ENCODE peak calls at places on chromosome 2, in nine cellular contexts. M, P, E, B, Y, D, O, X and K are unnamed samples.

GRCh38 chr2:40760071-40760666 is 308.3 kb upstream of the SLC8A1 start:
- DNase-seq in M (peak), P (no peak), E (no peak), B (peak), Y (no peak), D (peak), O (peak), X (peak), K (no peak)

GRCh38 chr2:234254783-234255521 is 204.4 kb downstream of the SPP2 start:
- DNase-seq in M (no peak), P (no peak), E (no peak), B (no peak), Y (no peak), D (no peak), O (peak), X (no peak), K (no peak)

GRCh38 chr2:118459425-118459824 is 371.2 kb downstream of the INSIG2 start:
- DNase-seq in M (no peak), P (no peak), E (no peak), B (no peak), Y (no peak), D (no peak), O (peak), X (no peak), K (no peak)

GRCh38 chr2:180520206-180520605 is 460.2 kb upstream of the UBE2E3 start:
- DNase-seq in M (no peak), P (no peak), E (no peak), B (peak), Y (no peak), D (peak), O (no peak), X (no peak), K (no peak)

GRCh38 chr2:64837925-64838641 is 151.1 kb upstream of the SLC1A4 start:
- DNase-seq in M (peak), P (no peak), E (no peak), B (peak), Y (no peak), D (peak), O (peak), X (no peak), K (no peak)

GRCh38 chr2:129936334-129936934 is 43.0 kb upstream of the RAB6C start:
- DNase-seq in M (peak), P (no peak), E (no peak), B (no peak), Y (no peak), D (no peak), O (no peak), X (no peak), K (no peak)

GRCh38 chr2:217752714-217753459 is 249.9 kb downstream of the TNS1 start:
- DNase-seq in M (no peak), P (no peak), E (no peak), B (no peak), Y (peak), D (no peak), O (no peak), X (no peak), K (no peak)

GRCh38 chr2:54768772-54769428 is 45.4 kb downstream of the EML6 start:
- DNase-seq in M (no peak), P (no peak), E (no peak), B (no peak), Y (no peak), D (no peak), O (no peak), X (peak), K (no peak)

GRCh38 chr2:10039658-10040410 is 3.5 kb upstream of the KLF11 start:
- DNase-seq in M (peak), P (no peak), E (peak), B (peak), Y (no peak), D (no peak), O (no peak), X (peak), K (no peak)

GRCh38 chr2:605674-606608 is 71.3 kb downstream of the TMEM18 start:
- DNase-seq in M (no peak), P (no peak), E (no peak), B (no peak), Y (no peak), D (no peak), O (no peak), X (no peak), K (no peak)

GRCh38 chr2:106614511-106615291 is 127.5 kb downstream of the CD8B2 start:
- DNase-seq in M (no peak), P (no peak), E (no peak), B (no peak), Y (no peak), D (no peak), O (no peak), X (no peak), K (no peak)

GRCh38 chr2:110858135-110858737 is 125.9 kb downstream of the ACOXL start:
- DNase-seq in M (no peak), P (no peak), E (no peak), B (no peak), Y (peak), D (no peak), O (no peak), X (no peak), K (peak)

GRCh38 chr2:99801304-99801909 is 311.6 kb upstream of the REV1 start:
- DNase-seq in M (no peak), P (no peak), E (no peak), B (no peak), Y (no peak), D (no peak), O (no peak), X (no peak), K (no peak)

GRCh38 chr2:508121-508520 is 169.1 kb downstream of the TMEM18 start:
- DNase-seq in M (no peak), P (no peak), E (no peak), B (no peak), Y (no peak), D (no peak), O (no peak), X (no peak), K (no peak)

GRCh38 chr2:118842687-118843491 is 4.6 kb downstream of the EN1 start:
- DNase-seq in M (no peak), P (no peak), E (no peak), B (no peak), Y (peak), D (no peak), O (no peak), X (no peak), K (no peak)

GRCh38 chr2:16635796-16636699 is 29.6 kb downstream of the CYRIA start:
- DNase-seq in M (no peak), P (no peak), E (no peak), B (no peak), Y (no peak), D (peak), O (peak), X (peak), K (no peak)

GRCh38 chr2:33033524-33034150 is 86.9 kb downstream of the LTBP1 start:
- DNase-seq in M (peak), P (peak), E (no peak), B (peak), Y (no peak), D (peak), O (no peak), X (peak), K (no peak)

GRCh38 chr2:172472441-172473051 is 45.2 kb downstream of the ITGA6 start:
- DNase-seq in M (no peak), P (no peak), E (no peak), B (no peak), Y (no peak), D (no peak), O (no peak), X (no peak), K (no peak)

GRCh38 chr2:177161741-177162440 is 50.7 kb upstream of the HNRNPA3 start:
- DNase-seq in M (peak), P (no peak), E (no peak), B (peak), Y (no peak), D (peak), O (peak), X (no peak), K (no peak)

GRCh38 chr2:88329815-88330603 is 122.5 kb downstream of the FOXI3 start:
- DNase-seq in M (peak), P (peak), E (no peak), B (peak), Y (peak), D (no peak), O (peak), X (no peak), K (no peak)

GRCh38 chr2:208072250-208072892 is 47.0 kb upstream of the PLEKHM3 start:
- DNase-seq in M (peak), P (peak), E (peak), B (peak), Y (peak), D (peak), O (no peak), X (peak), K (peak)

GRCh38 chr2:216394888-216395287 is 17.4 kb upstream of the SMARCAL1 start:
- DNase-seq in M (no peak), P (no peak), E (no peak), B (no peak), Y (no peak), D (peak), O (no peak), X (no peak), K (no peak)

GRCh38 chr2:55482186-55482945 is 37.2 kb upstream of the CFAP36 start:
- DNase-seq in M (peak), P (no peak), E (no peak), B (peak), Y (no peak), D (no peak), O (no peak), X (peak), K (no peak)

GRCh38 chr2:9675369-9676351 is 44.9 kb upstream of the YWHAQ start:
- DNase-seq in M (no peak), P (no peak), E (no peak), B (peak), Y (no peak), D (no peak), O (peak), X (peak), K (no peak)